ENCODE peak calls at places on chromosomes 2 and 18, in five cellular contexts. One of them, this sample, is unnamed.

GRCh38 chr18:26791676-26792075 is 73.8 kb downstream of the AQP4 start:
- DNase-seq in neural progenitor cell: no peak
- DNase-seq in fibroblast of the aortic adventitia: peak
- DNase-seq in esophagus squamous epithelium: no peak
- DNase-seq in cardiac fibroblast: no peak
- DNase-seq in this sample: no peak

GRCh38 chr2:113080134-113080533 is 12.4 kb downstream of the IL1F10 start:
- DNase-seq in cardiac fibroblast: peak
- DNase-seq in esophagus squamous epithelium: no peak
- DNase-seq in neural progenitor cell: peak
- DNase-seq in fibroblast of the aortic adventitia: peak
- DNase-seq in this sample: peak

GRCh38 chr18:36132756-36133155 is 3.1 kb downstream of the ELP2 start:
- DNase-seq in cardiac fibroblast: no peak
- DNase-seq in neural progenitor cell: no peak
- DNase-seq in esophagus squamous epithelium: no peak
- DNase-seq in fibroblast of the aortic adventitia: no peak
- DNase-seq in this sample: no peak

GRCh38 chr18:54805571-54806334 is 22.5 kb upstream of the RAB27B start:
- DNase-seq in neural progenitor cell: no peak
- DNase-seq in cardiac fibroblast: peak
- DNase-seq in esophagus squamous epithelium: no peak
- DNase-seq in fibroblast of the aortic adventitia: peak
- DNase-seq in this sample: peak

GRCh38 chr2:42971947-42972736 is 179.8 kb upstream of the HAAO start:
- DNase-seq in fibroblast of the aortic adventitia: peak
- DNase-seq in esophagus squamous epithelium: no peak
- DNase-seq in cardiac fibroblast: no peak
- DNase-seq in neural progenitor cell: no peak
- DNase-seq in this sample: no peak

GRCh38 chr2:38465789-38466127 is 88.7 kb upstream of the ATL2 start:
- DNase-seq in cardiac fibroblast: peak
- DNase-seq in fibroblast of the aortic adventitia: no peak
- DNase-seq in esophagus squamous epithelium: no peak
- DNase-seq in neural progenitor cell: peak
- DNase-seq in this sample: peak

GRCh38 chr2:170157025-170157684 is 20.8 kb upstream of the MYO3B start:
- DNase-seq in cardiac fibroblast: no peak
- DNase-seq in neural progenitor cell: no peak
- DNase-seq in esophagus squamous epithelium: no peak
- DNase-seq in fibroblast of the aortic adventitia: no peak
- DNase-seq in this sample: peak

GRCh38 chr18:72161686-72162085 is 382.5 kb downstream of the CBLN2 start:
- DNase-seq in fibroblast of the aortic adventitia: no peak
- DNase-seq in neural progenitor cell: no peak
- DNase-seq in esophagus squamous epithelium: no peak
- DNase-seq in cardiac fibroblast: no peak
- DNase-seq in this sample: no peak

GRCh38 chr2:234544659-234545611 is 48.1 kb upstream of the ARL4C start:
- DNase-seq in cardiac fibroblast: peak
- DNase-seq in fibroblast of the aortic adventitia: peak
- DNase-seq in esophagus squamous epithelium: no peak
- DNase-seq in neural progenitor cell: peak
- DNase-seq in this sample: peak

GRCh38 chr2:178258916-178259315 is 64.6 kb downstream of the OSBPL6 start:
- DNase-seq in neural progenitor cell: no peak
- DNase-seq in fibroblast of the aortic adventitia: no peak
- DNase-seq in cardiac fibroblast: no peak
- DNase-seq in esophagus squamous epithelium: no peak
- DNase-seq in this sample: no peak

GRCh38 chr2:170144758-170145157 is 33.2 kb upstream of the MYO3B start:
- DNase-seq in cardiac fibroblast: no peak
- DNase-seq in neural progenitor cell: no peak
- DNase-seq in fibroblast of the aortic adventitia: no peak
- DNase-seq in esophagus squamous epithelium: no peak
- DNase-seq in this sample: no peak

GRCh38 chr18:51196116-51196810 is 1.2 kb downstream of the MEX3C start:
- DNase-seq in cardiac fibroblast: peak
- DNase-seq in esophagus squamous epithelium: peak
- DNase-seq in fibroblast of the aortic adventitia: peak
- DNase-seq in neural progenitor cell: peak
- DNase-seq in this sample: peak

GRCh38 chr2:64837116-64837704 is 152.0 kb upstream of the SLC1A4 start:
- DNase-seq in fibroblast of the aortic adventitia: peak
- DNase-seq in neural progenitor cell: no peak
- DNase-seq in esophagus squamous epithelium: no peak
- DNase-seq in cardiac fibroblast: peak
- DNase-seq in this sample: no peak

GRCh38 chr18:77092104-77093066 is 40.2 kb downstream of the MBP start:
- DNase-seq in fibroblast of the aortic adventitia: no peak
- DNase-seq in neural progenitor cell: no peak
- DNase-seq in esophagus squamous epithelium: no peak
- DNase-seq in cardiac fibroblast: no peak
- DNase-seq in this sample: no peak

GRCh38 chr2:167761465-167762136 is 485.8 kb downstream of the STK39 start:
- DNase-seq in neural progenitor cell: no peak
- DNase-seq in cardiac fibroblast: no peak
- DNase-seq in esophagus squamous epithelium: no peak
- DNase-seq in fibroblast of the aortic adventitia: no peak
- DNase-seq in this sample: no peak

GRCh38 chr2:212665948-212666347 is 127.3 kb upstream of the ERBB4 start:
- DNase-seq in esophagus squamous epithelium: no peak
- DNase-seq in fibroblast of the aortic adventitia: no peak
- DNase-seq in neural progenitor cell: no peak
- DNase-seq in cardiac fibroblast: no peak
- DNase-seq in this sample: no peak

GRCh38 chr2:133570547-133570946 is 2.3 kb upstream of the NCKAP5 start:
- DNase-seq in neural progenitor cell: no peak
- DNase-seq in cardiac fibroblast: no peak
- DNase-seq in esophagus squamous epithelium: no peak
- DNase-seq in fibroblast of the aortic adventitia: no peak
- DNase-seq in this sample: no peak

GRCh38 chr2:8315766-8316165 is 366.1 kb upstream of the ID2 start:
- DNase-seq in fibroblast of the aortic adventitia: peak
- DNase-seq in neural progenitor cell: peak
- DNase-seq in esophagus squamous epithelium: no peak
- DNase-seq in cardiac fibroblast: peak
- DNase-seq in this sample: no peak

GRCh38 chr2:44836916-44837315 is 104.6 kb upstream of the SIX3 start:
- DNase-seq in esophagus squamous epithelium: no peak
- DNase-seq in fibroblast of the aortic adventitia: no peak
- DNase-seq in cardiac fibroblast: no peak
- DNase-seq in neural progenitor cell: no peak
- DNase-seq in this sample: no peak

GRCh38 chr18:79326413-79327198 is 69.1 kb upstream of the NFATC1 start:
- DNase-seq in cardiac fibroblast: no peak
- DNase-seq in fibroblast of the aortic adventitia: no peak
- DNase-seq in neural progenitor cell: no peak
- DNase-seq in esophagus squamous epithelium: no peak
- DNase-seq in this sample: peak

GRCh38 chr2:5102823-5103222 is 589.4 kb upstream of the SOX11 start:
- DNase-seq in fibroblast of the aortic adventitia: no peak
- DNase-seq in neural progenitor cell: no peak
- DNase-seq in cardiac fibroblast: no peak
- DNase-seq in esophagus squamous epithelium: no peak
- DNase-seq in this sample: no peak

GRCh38 chr2:233059797-233060499 is at the start of gene INPP5D:
- DNase-seq in fibroblast of the aortic adventitia: no peak
- DNase-seq in esophagus squamous epithelium: no peak
- DNase-seq in neural progenitor cell: no peak
- DNase-seq in cardiac fibroblast: no peak
- DNase-seq in this sample: no peak
- H3K4me3 ChIP-seq in fibroblast of the aortic adventitia: no peak
- H3K4me3 ChIP-seq in esophagus squamous epithelium: peak
- H3K4me3 ChIP-seq in neural progenitor cell: no peak
- H3K4me3 ChIP-seq in cardiac fibroblast: no peak
- H3K4me3 ChIP-seq in this sample: no peak

DNA sequence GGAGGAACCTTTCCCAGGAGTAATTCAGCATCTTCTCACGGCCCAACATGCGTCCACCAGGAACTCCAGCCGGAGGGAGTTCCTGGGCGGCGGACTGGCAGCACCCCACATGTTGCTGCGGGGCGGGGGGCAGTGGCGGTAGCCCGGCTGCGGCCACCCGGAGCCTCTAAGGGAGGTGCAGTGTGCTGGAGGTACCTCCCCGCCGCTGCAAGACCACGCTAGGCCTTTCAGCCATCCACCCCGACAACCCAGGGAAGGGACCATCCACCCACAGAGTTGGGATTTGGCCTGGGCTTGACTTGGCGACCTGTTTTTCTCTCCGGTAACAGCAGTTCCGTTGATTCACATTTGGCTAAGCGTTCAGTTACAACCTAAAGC is 625 bp downstream of the LYPD6 start:
- DNase-seq in esophagus squamous epithelium: no peak
- DNase-seq in cardiac fibroblast: no peak
- DNase-seq in neural progenitor cell: peak
- DNase-seq in fibroblast of the aortic adventitia: no peak
- DNase-seq in this sample: no peak
- H3K4me3 ChIP-seq in esophagus squamous epithelium: peak
- H3K4me3 ChIP-seq in cardiac fibroblast: peak
- H3K4me3 ChIP-seq in neural progenitor cell: peak
- H3K4me3 ChIP-seq in fibroblast of the aortic adventitia: peak
- H3K4me3 ChIP-seq in this sample: peak

DNA sequence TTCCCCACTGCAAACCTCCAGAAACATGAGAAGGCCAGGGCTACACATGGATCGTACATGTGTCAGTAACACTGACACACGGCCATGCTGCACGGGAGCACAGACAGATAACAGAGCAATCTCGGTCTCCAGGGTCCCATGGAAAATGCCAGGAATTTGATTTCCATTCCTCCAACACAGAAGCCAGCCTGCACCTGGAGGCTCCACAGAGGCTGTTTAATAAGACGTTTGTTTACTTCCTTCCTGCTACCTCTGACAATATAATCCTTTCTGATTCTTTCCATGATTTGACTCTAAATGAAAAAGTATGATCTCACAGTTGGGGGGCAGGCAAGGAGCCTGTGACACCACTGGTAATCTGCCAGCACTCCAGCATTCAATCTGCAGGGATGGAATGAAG is 210.9 kb upstream of the DDX18 start:
- DNase-seq in neural progenitor cell: peak
- DNase-seq in cardiac fibroblast: no peak
- DNase-seq in fibroblast of the aortic adventitia: no peak
- DNase-seq in esophagus squamous epithelium: no peak
- DNase-seq in this sample: no peak
- H3K4me3 ChIP-seq in neural progenitor cell: no peak
- H3K4me3 ChIP-seq in cardiac fibroblast: no peak
- H3K4me3 ChIP-seq in fibroblast of the aortic adventitia: no peak
- H3K4me3 ChIP-seq in esophagus squamous epithelium: no peak
- H3K4me3 ChIP-seq in this sample: no peak

GRCh38 chr2:236177604-236177966 is 9.4 kb upstream of the GBX2 start:
- DNase-seq in cardiac fibroblast: peak
- DNase-seq in esophagus squamous epithelium: no peak
- DNase-seq in neural progenitor cell: peak
- DNase-seq in fibroblast of the aortic adventitia: no peak
- DNase-seq in this sample: no peak
- H3K4me3 ChIP-seq in cardiac fibroblast: no peak
- H3K4me3 ChIP-seq in esophagus squamous epithelium: no peak
- H3K4me3 ChIP-seq in neural progenitor cell: peak
- H3K4me3 ChIP-seq in fibroblast of the aortic adventitia: no peak
- H3K4me3 ChIP-seq in this sample: peak

This sample was measured in brain microvascular endothelial cell.